ENCODE peak calls at places on chromosome 9, in six cellular contexts. One of them, this sample, is unnamed.

GRCh38 chr9:131657890-131658752 is 81.8 kb downstream of the RAPGEF1 start:
- DNase-seq in heart left ventricle: no peak
- DNase-seq in adrenal gland: no peak
- DNase-seq in body of pancreas: peak; percentile 50
- DNase-seq in A549: peak; percentile 67
- DNase-seq in endothelial cell of umbilical vein: peak; percentile 91
- DNase-seq in this sample: no peak

GRCh38 chr9:87263291-87263690 is 234.4 kb upstream of the DAPK1 start:
- DNase-seq in heart left ventricle: no peak
- DNase-seq in adrenal gland: peak; percentile 23
- DNase-seq in body of pancreas: peak; percentile 27
- DNase-seq in A549: peak; percentile 12
- DNase-seq in endothelial cell of umbilical vein: no peak
- DNase-seq in this sample: no peak

GRCh38 chr9:77899679-77900354 is 131.8 kb downstream of the GNAQ start:
- DNase-seq in heart left ventricle: no peak
- DNase-seq in adrenal gland: no peak
- DNase-seq in body of pancreas: no peak
- DNase-seq in A549: no peak
- DNase-seq in endothelial cell of umbilical vein: no peak
- DNase-seq in this sample: no peak

GRCh38 chr9:136859821-136860269 is 6.3 kb downstream of the EDF1 start:
- DNase-seq in heart left ventricle: no peak
- DNase-seq in adrenal gland: peak; percentile 20
- DNase-seq in body of pancreas: no peak
- DNase-seq in A549: no peak
- DNase-seq in endothelial cell of umbilical vein: no peak
- DNase-seq in this sample: peak; percentile 63

GRCh38 chr9:4567601-4568000 is 77.3 kb downstream of the SLC1A1 start:
- DNase-seq in heart left ventricle: no peak
- DNase-seq in adrenal gland: no peak
- DNase-seq in body of pancreas: no peak
- DNase-seq in A549: no peak
- DNase-seq in endothelial cell of umbilical vein: peak; percentile 29
- DNase-seq in this sample: no peak

GRCh38 chr9:138112090-138112748 is 234.6 kb downstream of the CACNA1B start:
- DNase-seq in heart left ventricle: no peak
- DNase-seq in adrenal gland: peak; percentile 9
- DNase-seq in body of pancreas: no peak
- DNase-seq in A549: no peak
- DNase-seq in endothelial cell of umbilical vein: no peak
- DNase-seq in this sample: no peak

GRCh38 chr9:78620764-78621163 is 323.8 kb downstream of the PSAT1 start:
- DNase-seq in heart left ventricle: no peak
- DNase-seq in adrenal gland: no peak
- DNase-seq in body of pancreas: no peak
- DNase-seq in A549: peak; percentile 7
- DNase-seq in endothelial cell of umbilical vein: no peak
- DNase-seq in this sample: no peak

GRCh38 chr9:106958955-106959657 is 96.1 kb downstream of the ZNF462 start:
- DNase-seq in heart left ventricle: no peak
- DNase-seq in adrenal gland: no peak
- DNase-seq in body of pancreas: no peak
- DNase-seq in A549: no peak
- DNase-seq in endothelial cell of umbilical vein: no peak
- DNase-seq in this sample: no peak

GRCh38 chr9:112348993-112349333 is 15.5 kb upstream of the PTBP3 start:
- DNase-seq in heart left ventricle: no peak
- DNase-seq in adrenal gland: no peak
- DNase-seq in body of pancreas: no peak
- DNase-seq in A549: no peak
- DNase-seq in endothelial cell of umbilical vein: no peak
- DNase-seq in this sample: no peak

GRCh38 chr9:134959126-134959970 is 41.6 kb upstream of the FCN1 start:
- DNase-seq in heart left ventricle: peak; percentile 3
- DNase-seq in adrenal gland: no peak
- DNase-seq in body of pancreas: no peak
- DNase-seq in A549: no peak
- DNase-seq in endothelial cell of umbilical vein: no peak
- DNase-seq in this sample: peak; percentile 29

GRCh38 chr9:127116088-127116726 is 6.2 kb downstream of the ANGPTL2 start:
- DNase-seq in heart left ventricle: no peak
- DNase-seq in adrenal gland: no peak
- DNase-seq in body of pancreas: no peak
- DNase-seq in A549: no peak
- DNase-seq in endothelial cell of umbilical vein: no peak
- DNase-seq in this sample: no peak

GRCh38 chr9:130243015-130243881 is 22.3 kb upstream of the HMCN2 start:
- DNase-seq in heart left ventricle: peak; percentile 60
- DNase-seq in adrenal gland: peak; percentile 92
- DNase-seq in body of pancreas: peak; percentile 76
- DNase-seq in A549: peak; percentile 79
- DNase-seq in endothelial cell of umbilical vein: peak; percentile 35
- DNase-seq in this sample: peak; percentile 83

GRCh38 chr9:4226331-4227250 is 73.3 kb downstream of the GLIS3 start:
- DNase-seq in heart left ventricle: no peak
- DNase-seq in adrenal gland: no peak
- DNase-seq in body of pancreas: no peak
- DNase-seq in A549: peak; percentile 64
- DNase-seq in endothelial cell of umbilical vein: no peak
- DNase-seq in this sample: no peak

GRCh38 chr9:682633-683508 is 158.6 kb upstream of the DMRT1 start:
- DNase-seq in heart left ventricle: no peak
- DNase-seq in adrenal gland: no peak
- DNase-seq in body of pancreas: peak; percentile 92
- DNase-seq in A549: peak; percentile 49
- DNase-seq in endothelial cell of umbilical vein: peak; percentile 94
- DNase-seq in this sample: peak; percentile 68
- TF ChIP-seq POLR2A in heart left ventricle: no peak
- TF ChIP-seq POLR2A in adrenal gland: no peak
- TF ChIP-seq POLR2A in body of pancreas: no peak
- TF ChIP-seq POLR2A in A549: no peak
- TF ChIP-seq POLR2A in endothelial cell of umbilical vein: no peak
- TF ChIP-seq POLR2A in this sample: no peak

GRCh38 chr9:120711354-120711753 is 2.9 kb downstream of the MEGF9 start:
- DNase-seq in heart left ventricle: no peak
- DNase-seq in adrenal gland: no peak
- DNase-seq in body of pancreas: no peak
- DNase-seq in A549: peak; percentile 44
- DNase-seq in endothelial cell of umbilical vein: no peak
- DNase-seq in this sample: no peak
- H3K4me3 ChIP-seq in heart left ventricle: no peak overlapping the region
- H3K4me3 ChIP-seq in adrenal gland: no peak overlapping the region
- H3K4me3 ChIP-seq in body of pancreas: no peak overlapping the region
- H3K4me3 ChIP-seq in A549: peak overlapping the region; percentile 86
- H3K4me3 ChIP-seq in endothelial cell of umbilical vein: no peak overlapping the region
- H3K4me3 ChIP-seq in this sample: no peak overlapping the region

GRCh38 chr9:98880311-98881015 is 63.2 kb upstream of the COL15A1 start:
- DNase-seq in heart left ventricle: no peak
- DNase-seq in adrenal gland: peak; percentile 18
- DNase-seq in body of pancreas: peak; percentile 62
- DNase-seq in A549: no peak
- DNase-seq in endothelial cell of umbilical vein: no peak
- DNase-seq in this sample: no peak

GRCh38 chr9:98884849-98885248 is 58.9 kb upstream of the COL15A1 start:
- DNase-seq in heart left ventricle: no peak
- DNase-seq in adrenal gland: peak; percentile 31
- DNase-seq in body of pancreas: no peak
- DNase-seq in A549: no peak
- DNase-seq in endothelial cell of umbilical vein: no peak
- DNase-seq in this sample: no peak

GRCh38 chr9:98881356-98881755 is 62.4 kb upstream of the COL15A1 start:
- DNase-seq in heart left ventricle: no peak
- DNase-seq in adrenal gland: peak; percentile 14
- DNase-seq in body of pancreas: no peak
- DNase-seq in A549: no peak
- DNase-seq in endothelial cell of umbilical vein: no peak
- DNase-seq in this sample: no peak

GRCh38 chr9:98881836-98882568 is 61.7 kb upstream of the COL15A1 start:
- DNase-seq in heart left ventricle: no peak
- DNase-seq in adrenal gland: peak; percentile 20
- DNase-seq in body of pancreas: no peak
- DNase-seq in A549: no peak
- DNase-seq in endothelial cell of umbilical vein: no peak
- DNase-seq in this sample: no peak

GRCh38 chr9:98882569-98882923 is 61.2 kb upstream of the COL15A1 start:
- DNase-seq in heart left ventricle: no peak
- DNase-seq in adrenal gland: peak; percentile 19
- DNase-seq in body of pancreas: no peak
- DNase-seq in A549: no peak
- DNase-seq in endothelial cell of umbilical vein: no peak
- DNase-seq in this sample: no peak
- H3K27ac ChIP-seq in heart left ventricle: peak overlapping the region; percentile 44
- H3K27ac ChIP-seq in adrenal gland: no peak overlapping the region
- H3K27ac ChIP-seq in body of pancreas: no peak overlapping the region
- H3K27ac ChIP-seq in A549: no peak overlapping the region
- H3K27ac ChIP-seq in endothelial cell of umbilical vein: no peak overlapping the region
- H3K27ac ChIP-seq in this sample: no peak overlapping the region

GRCh38 chr9:20427359-20427758 is 194.9 kb downstream of the MLLT3 start:
- DNase-seq in heart left ventricle: no peak
- DNase-seq in adrenal gland: no peak
- DNase-seq in body of pancreas: no peak
- DNase-seq in A549: no peak
- DNase-seq in endothelial cell of umbilical vein: no peak
- DNase-seq in this sample: no peak
- TF ChIP-seq POLR2A in heart left ventricle: no peak
- TF ChIP-seq POLR2A in adrenal gland: no peak
- TF ChIP-seq POLR2A in body of pancreas: no peak
- TF ChIP-seq POLR2A in A549: no peak
- TF ChIP-seq POLR2A in endothelial cell of umbilical vein: no peak
- TF ChIP-seq POLR2A in this sample: no peak

DNA sequence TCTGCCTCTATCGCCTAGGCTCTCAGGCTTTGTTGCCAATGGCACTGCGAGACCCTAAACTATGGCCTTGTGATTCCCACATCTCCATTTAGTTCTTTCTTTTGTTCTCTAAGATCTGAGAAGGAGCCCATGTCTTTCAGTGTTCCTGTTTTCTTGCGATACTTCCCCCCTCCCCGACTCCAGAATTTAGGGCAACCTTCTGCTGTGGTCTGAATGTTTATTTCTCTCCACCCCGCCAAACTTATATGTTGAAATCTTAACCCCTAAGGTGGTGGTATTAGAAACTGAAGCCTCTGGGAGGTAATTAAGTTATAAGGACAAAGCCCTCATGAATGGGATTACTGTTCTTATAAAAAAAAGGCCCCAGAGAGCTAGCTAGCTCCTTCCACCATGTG is 6.4 kb downstream of the TMC1 start:
- DNase-seq in heart left ventricle: no peak
- DNase-seq in adrenal gland: no peak
- DNase-seq in body of pancreas: no peak
- DNase-seq in A549: no peak
- DNase-seq in endothelial cell of umbilical vein: no peak
- DNase-seq in this sample: no peak
- H3K4me3 ChIP-seq in heart left ventricle: peak overlapping the region; percentile 25
- H3K4me3 ChIP-seq in adrenal gland: no peak overlapping the region
- H3K4me3 ChIP-seq in body of pancreas: no peak overlapping the region
- H3K4me3 ChIP-seq in A549: peak overlapping the region; percentile 24
- H3K4me3 ChIP-seq in endothelial cell of umbilical vein: no peak overlapping the region
- H3K4me3 ChIP-seq in this sample: peak overlapping the region; percentile 32

GRCh38 chr9:125536184-125537152 is 170.5 kb downstream of the MAPKAP1 start:
- DNase-seq in heart left ventricle: no peak
- DNase-seq in adrenal gland: no peak
- DNase-seq in body of pancreas: no peak
- DNase-seq in A549: no peak
- DNase-seq in endothelial cell of umbilical vein: no peak
- DNase-seq in this sample: no peak

GRCh38 chr9:125534934-125535701 is 171.9 kb downstream of the MAPKAP1 start:
- DNase-seq in heart left ventricle: no peak
- DNase-seq in adrenal gland: no peak
- DNase-seq in body of pancreas: no peak
- DNase-seq in A549: no peak
- DNase-seq in endothelial cell of umbilical vein: no peak
- DNase-seq in this sample: no peak

GRCh38 chr9:125540497-125540896 is 166.5 kb downstream of the MAPKAP1 start:
- DNase-seq in heart left ventricle: no peak
- DNase-seq in adrenal gland: no peak
- DNase-seq in body of pancreas: no peak
- DNase-seq in A549: peak; percentile 37
- DNase-seq in endothelial cell of umbilical vein: no peak
- DNase-seq in this sample: no peak

GRCh38 chr9:125537442-125538091 is 169.4 kb downstream of the MAPKAP1 start:
- DNase-seq in heart left ventricle: no peak
- DNase-seq in adrenal gland: no peak
- DNase-seq in body of pancreas: no peak
- DNase-seq in A549: peak; percentile 9
- DNase-seq in endothelial cell of umbilical vein: no peak
- DNase-seq in this sample: no peak

DNA sequence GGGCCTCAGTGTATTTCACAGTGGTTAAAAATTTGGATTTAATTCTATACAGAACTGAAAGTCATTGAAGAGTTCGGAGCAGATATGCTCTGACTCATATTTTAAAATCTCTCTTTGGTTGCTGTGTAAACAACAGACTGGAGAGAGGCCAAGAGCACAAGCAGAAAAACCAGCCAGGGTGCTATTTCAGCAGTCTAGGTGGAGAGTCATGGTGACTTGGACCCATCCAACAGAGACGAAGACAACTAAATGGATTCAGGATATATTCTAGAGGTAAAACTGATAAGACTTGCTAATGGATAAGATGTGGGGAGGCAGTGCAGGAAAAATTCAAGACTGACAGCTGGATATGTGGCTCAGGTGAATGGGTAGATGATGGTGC is 168.9 kb downstream of the MAPKAP1 start:
- DNase-seq in heart left ventricle: no peak
- DNase-seq in adrenal gland: peak; percentile 61
- DNase-seq in body of pancreas: peak; percentile 77
- DNase-seq in A549: peak; percentile 72
- DNase-seq in endothelial cell of umbilical vein: peak; percentile 84
- DNase-seq in this sample: no peak
- H3K27ac ChIP-seq in heart left ventricle: peak overlapping the region; percentile 9
- H3K27ac ChIP-seq in adrenal gland: peak overlapping the region; percentile 27
- H3K27ac ChIP-seq in body of pancreas: peak overlapping the region; percentile 59
- H3K27ac ChIP-seq in A549: peak overlapping the region; percentile 85
- H3K27ac ChIP-seq in endothelial cell of umbilical vein: peak overlapping the region; percentile 50
- H3K27ac ChIP-seq in this sample: no peak overlapping the region